ENCODE peak calls at places on chromosomes 4 and X, in eight cellular contexts. One of them, this sample, is unnamed.

GRCh38 chrX:74526786-74527185 is 87.6 kb downstream of the RLIM start:
- DNase-seq in stomach: no peak
- DNase-seq in GM12865: no peak
- DNase-seq in heart right ventricle: no peak
- DNase-seq in NT2/D1: no peak
- DNase-seq in colonic mucosa: no peak
- DNase-seq in body of pancreas: no peak
- DNase-seq in GM23248: no peak
- DNase-seq in this sample: no peak

GRCh38 chr4:141352775-141353544 is 132.3 kb downstream of the ZNF330 start:
- DNase-seq in colonic mucosa: no peak
- DNase-seq in body of pancreas: no peak
- DNase-seq in GM12865: no peak
- DNase-seq in heart right ventricle: no peak
- DNase-seq in stomach: no peak
- DNase-seq in GM23248: peak
- DNase-seq in NT2/D1: no peak
- DNase-seq in this sample: peak

GRCh38 chr4:80423553-80424224 is 88.2 kb downstream of the CFAP299 start:
- DNase-seq in GM12865: no peak
- DNase-seq in stomach: no peak
- DNase-seq in GM23248: peak
- DNase-seq in heart right ventricle: no peak
- DNase-seq in NT2/D1: no peak
- DNase-seq in colonic mucosa: no peak
- DNase-seq in body of pancreas: no peak
- DNase-seq in this sample: no peak

GRCh38 chrX:43881410-43882293 is 598 bp downstream of the MAOB start:
- DNase-seq in heart right ventricle: peak
- DNase-seq in GM12865: no peak
- DNase-seq in GM23248: peak
- DNase-seq in stomach: no peak
- DNase-seq in colonic mucosa: peak
- DNase-seq in NT2/D1: no peak
- DNase-seq in body of pancreas: peak
- DNase-seq in this sample: no peak

GRCh38 chrX:141405486-141405877 is 163.2 kb upstream of the SPANXC start:
- DNase-seq in GM12865: no peak
- DNase-seq in colonic mucosa: no peak
- DNase-seq in stomach: no peak
- DNase-seq in body of pancreas: no peak
- DNase-seq in NT2/D1: no peak
- DNase-seq in heart right ventricle: no peak
- DNase-seq in GM23248: peak
- DNase-seq in this sample: no peak

GRCh38 chr4:131584587-131584986 is 1564.5 kb upstream of the PCDH10 start:
- DNase-seq in NT2/D1: no peak
- DNase-seq in GM23248: no peak
- DNase-seq in heart right ventricle: no peak
- DNase-seq in colonic mucosa: no peak
- DNase-seq in body of pancreas: no peak
- DNase-seq in GM12865: no peak
- DNase-seq in stomach: no peak
- DNase-seq in this sample: no peak

GRCh38 chrX:132171478-132171877 is 43.7 kb upstream of the FRMD7 start:
- DNase-seq in heart right ventricle: no peak
- DNase-seq in stomach: no peak
- DNase-seq in GM23248: no peak
- DNase-seq in colonic mucosa: no peak
- DNase-seq in GM12865: peak
- DNase-seq in body of pancreas: no peak
- DNase-seq in NT2/D1: no peak
- DNase-seq in this sample: peak

GRCh38 chr4:10613926-10614478 is 70.6 kb downstream of the CLNK start:
- DNase-seq in stomach: no peak
- DNase-seq in GM12865: no peak
- DNase-seq in heart right ventricle: no peak
- DNase-seq in GM23248: no peak
- DNase-seq in NT2/D1: no peak
- DNase-seq in body of pancreas: no peak
- DNase-seq in colonic mucosa: no peak
- DNase-seq in this sample: no peak

GRCh38 chr4:159002950-159003349 is 99.9 kb upstream of the RAPGEF2 start:
- DNase-seq in heart right ventricle: no peak
- DNase-seq in body of pancreas: no peak
- DNase-seq in GM12865: no peak
- DNase-seq in colonic mucosa: peak
- DNase-seq in NT2/D1: no peak
- DNase-seq in GM23248: peak
- DNase-seq in stomach: no peak
- DNase-seq in this sample: no peak

GRCh38 chr4:57074753-57075152 is 35.4 kb downstream of the IGFBP7 start:
- DNase-seq in GM12865: no peak
- DNase-seq in body of pancreas: no peak
- DNase-seq in GM23248: peak
- DNase-seq in heart right ventricle: no peak
- DNase-seq in stomach: no peak
- DNase-seq in colonic mucosa: no peak
- DNase-seq in NT2/D1: no peak
- DNase-seq in this sample: no peak

GRCh38 chrX:53072418-53073114 is 9.6 kb upstream of the TSPYL2 start:
- DNase-seq in colonic mucosa: no peak
- DNase-seq in GM23248: no peak
- DNase-seq in body of pancreas: no peak
- DNase-seq in stomach: no peak
- DNase-seq in GM12865: no peak
- DNase-seq in NT2/D1: no peak
- DNase-seq in heart right ventricle: no peak
- DNase-seq in this sample: no peak

GRCh38 chrX:155009994-155010472 is 12.5 kb downstream of the F8 start:
- DNase-seq in NT2/D1: no peak
- DNase-seq in stomach: no peak
- DNase-seq in GM12865: no peak
- DNase-seq in heart right ventricle: no peak
- DNase-seq in body of pancreas: no peak
- DNase-seq in colonic mucosa: no peak
- DNase-seq in GM23248: no peak
- DNase-seq in this sample: no peak

GRCh38 chrX:13495232-13495631 is 74.2 kb upstream of the EGFL6 start:
- DNase-seq in NT2/D1: no peak
- DNase-seq in stomach: no peak
- DNase-seq in GM12865: no peak
- DNase-seq in colonic mucosa: no peak
- DNase-seq in GM23248: no peak
- DNase-seq in heart right ventricle: no peak
- DNase-seq in body of pancreas: peak
- DNase-seq in this sample: no peak

GRCh38 chr4:8528713-8529112 is 51.5 kb upstream of the GPR78 start:
- DNase-seq in GM12865: peak
- DNase-seq in heart right ventricle: no peak
- DNase-seq in colonic mucosa: no peak
- DNase-seq in stomach: no peak
- DNase-seq in GM23248: peak
- DNase-seq in NT2/D1: no peak
- DNase-seq in body of pancreas: no peak
- DNase-seq in this sample: no peak

GRCh38 chrX:69506617-69507499 is 2.7 kb downstream of the NALF2 start:
- DNase-seq in NT2/D1: no peak
- DNase-seq in GM12865: no peak
- DNase-seq in GM23248: peak
- DNase-seq in heart right ventricle: no peak
- DNase-seq in colonic mucosa: no peak
- DNase-seq in body of pancreas: no peak
- DNase-seq in stomach: no peak
- DNase-seq in this sample: no peak

GRCh38 chr4:73520821-73521220 is 39.3 kb downstream of the AFM start:
- DNase-seq in body of pancreas: no peak
- DNase-seq in NT2/D1: peak
- DNase-seq in GM12865: peak
- DNase-seq in colonic mucosa: no peak
- DNase-seq in GM23248: peak
- DNase-seq in heart right ventricle: no peak
- DNase-seq in stomach: no peak
- DNase-seq in this sample: peak

GRCh38 chr4:1727117-1728031 is 6.1 kb downstream of the TACC3 start:
- DNase-seq in GM23248: peak
- DNase-seq in NT2/D1: no peak
- DNase-seq in colonic mucosa: peak
- DNase-seq in stomach: peak
- DNase-seq in GM12865: no peak
- DNase-seq in heart right ventricle: peak
- DNase-seq in body of pancreas: no peak
- DNase-seq in this sample: peak

GRCh38 chr4:64022560-64022959 is 386.7 kb downstream of the TECRL start:
- DNase-seq in heart right ventricle: no peak
- DNase-seq in stomach: no peak
- DNase-seq in NT2/D1: no peak
- DNase-seq in colonic mucosa: no peak
- DNase-seq in GM12865: no peak
- DNase-seq in GM23248: no peak
- DNase-seq in body of pancreas: no peak
- DNase-seq in this sample: no peak

GRCh38 chr4:143358923-143359694 is 22.4 kb downstream of the GAB1 start:
- DNase-seq in body of pancreas: peak
- DNase-seq in GM12865: peak
- DNase-seq in stomach: peak
- DNase-seq in NT2/D1: no peak
- DNase-seq in heart right ventricle: no peak
- DNase-seq in colonic mucosa: peak
- DNase-seq in GM23248: peak
- DNase-seq in this sample: peak

GRCh38 chr4:121307441-121308327 is 73.1 kb downstream of the QRFPR start:
- DNase-seq in GM12865: peak
- DNase-seq in stomach: no peak
- DNase-seq in colonic mucosa: peak
- DNase-seq in heart right ventricle: no peak
- DNase-seq in GM23248: peak
- DNase-seq in NT2/D1: peak
- DNase-seq in body of pancreas: no peak
- DNase-seq in this sample: peak

GRCh38 chrX:154123241-154124219 is 20.5 kb upstream of the OPN1LW start:
- DNase-seq in stomach: peak
- DNase-seq in colonic mucosa: peak
- DNase-seq in heart right ventricle: peak
- DNase-seq in GM12865: peak
- DNase-seq in NT2/D1: no peak
- DNase-seq in GM23248: no peak
- DNase-seq in body of pancreas: no peak
- DNase-seq in this sample: peak

GRCh38 chrX:17861496-17862011 is 456 bp upstream of the RAI2 start:
- DNase-seq in GM12865: no peak
- DNase-seq in stomach: no peak
- DNase-seq in NT2/D1: no peak
- DNase-seq in GM23248: no peak
- DNase-seq in colonic mucosa: no peak
- DNase-seq in heart right ventricle: no peak
- DNase-seq in body of pancreas: no peak
- DNase-seq in this sample: no peak
- H3K4me3 ChIP-seq in GM12865: no peak
- H3K4me3 ChIP-seq in stomach: peak
- H3K4me3 ChIP-seq in NT2/D1: peak
- H3K4me3 ChIP-seq in GM23248: no peak
- H3K4me3 ChIP-seq in colonic mucosa: peak
- H3K4me3 ChIP-seq in heart right ventricle: no peak
- H3K4me3 ChIP-seq in body of pancreas: no peak
- H3K4me3 ChIP-seq in this sample: no peak

DNA sequence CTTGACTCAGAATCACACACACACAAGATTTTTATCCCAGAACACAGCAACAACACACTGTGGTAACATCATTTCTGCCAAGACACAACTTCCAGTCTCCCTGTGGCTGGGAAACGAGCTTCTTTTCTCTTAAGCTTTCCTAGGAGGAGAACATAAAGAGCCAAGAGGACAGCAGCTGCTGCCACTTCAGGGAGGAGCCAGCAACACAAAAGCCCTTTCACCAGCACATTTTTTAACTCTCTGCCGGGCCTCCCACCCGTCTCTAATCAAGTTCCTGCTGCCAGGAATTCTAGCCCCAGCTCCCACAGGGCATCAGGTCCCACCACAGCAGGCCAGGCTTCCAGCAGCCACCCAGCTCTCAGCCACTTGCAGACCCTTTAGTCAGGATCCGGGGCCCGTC is 22.4 kb downstream of the FAT1 start:
- DNase-seq in colonic mucosa: no peak
- DNase-seq in body of pancreas: no peak
- DNase-seq in GM23248: peak
- DNase-seq in heart right ventricle: peak
- DNase-seq in stomach: no peak
- DNase-seq in GM12865: no peak
- DNase-seq in NT2/D1: no peak
- DNase-seq in this sample: no peak
- H3K4me3 ChIP-seq in colonic mucosa: no peak
- H3K4me3 ChIP-seq in body of pancreas: no peak
- H3K4me3 ChIP-seq in GM23248: peak
- H3K4me3 ChIP-seq in heart right ventricle: no peak
- H3K4me3 ChIP-seq in stomach: no peak
- H3K4me3 ChIP-seq in GM12865: no peak
- H3K4me3 ChIP-seq in NT2/D1: no peak
- H3K4me3 ChIP-seq in this sample: no peak

GRCh38 chr4:41258783-41259182 is 2.1 kb downstream of the UCHL1 start:
- DNase-seq in body of pancreas: peak
- DNase-seq in heart right ventricle: no peak
- DNase-seq in GM23248: peak
- DNase-seq in NT2/D1: no peak
- DNase-seq in GM12865: peak
- DNase-seq in colonic mucosa: no peak
- DNase-seq in stomach: no peak
- DNase-seq in this sample: peak

GRCh38 chr4:41257901-41258300 is 1.2 kb downstream of the UCHL1 start:
- DNase-seq in colonic mucosa: no peak
- DNase-seq in NT2/D1: no peak
- DNase-seq in stomach: no peak
- DNase-seq in heart right ventricle: no peak
- DNase-seq in GM23248: no peak
- DNase-seq in GM12865: no peak
- DNase-seq in body of pancreas: no peak
- DNase-seq in this sample: no peak

GRCh38 chr4:41256740-41257256 is at the start of gene UCHL1:
- DNase-seq in heart right ventricle: peak
- DNase-seq in GM23248: peak
- DNase-seq in body of pancreas: peak
- DNase-seq in NT2/D1: peak
- DNase-seq in colonic mucosa: no peak
- DNase-seq in stomach: peak
- DNase-seq in GM12865: peak
- DNase-seq in this sample: peak

GRCh38 chr4:41256131-41256739 is 493 bp upstream of the UCHL1 start:
- DNase-seq in body of pancreas: no peak
- DNase-seq in NT2/D1: no peak
- DNase-seq in GM23248: peak
- DNase-seq in heart right ventricle: no peak
- DNase-seq in stomach: no peak
- DNase-seq in GM12865: no peak
- DNase-seq in colonic mucosa: no peak
- DNase-seq in this sample: no peak

GRCh38 chr4:41257257-41257900 is 651 bp downstream of the UCHL1 start:
- DNase-seq in body of pancreas: peak
- DNase-seq in stomach: peak
- DNase-seq in NT2/D1: no peak
- DNase-seq in GM23248: peak
- DNase-seq in heart right ventricle: peak
- DNase-seq in colonic mucosa: peak
- DNase-seq in GM12865: peak
- DNase-seq in this sample: peak
- H3K4me3 ChIP-seq in body of pancreas: peak
- H3K4me3 ChIP-seq in stomach: peak
- H3K4me3 ChIP-seq in NT2/D1: peak
- H3K4me3 ChIP-seq in GM23248: peak
- H3K4me3 ChIP-seq in heart right ventricle: peak
- H3K4me3 ChIP-seq in colonic mucosa: peak
- H3K4me3 ChIP-seq in GM12865: peak
- H3K4me3 ChIP-seq in this sample: no peak

GRCh38 chr4:47499705-47500104 is 14.6 kb downstream of the ATP10D start:
- DNase-seq in stomach: no peak
- DNase-seq in GM23248: no peak
- DNase-seq in body of pancreas: no peak
- DNase-seq in colonic mucosa: no peak
- DNase-seq in heart right ventricle: no peak
- DNase-seq in GM12865: no peak
- DNase-seq in NT2/D1: no peak
- DNase-seq in this sample: no peak
- H3K4me3 ChIP-seq in stomach: no peak
- H3K4me3 ChIP-seq in GM23248: no peak
- H3K4me3 ChIP-seq in body of pancreas: no peak
- H3K4me3 ChIP-seq in colonic mucosa: no peak
- H3K4me3 ChIP-seq in heart right ventricle: no peak
- H3K4me3 ChIP-seq in GM12865: no peak
- H3K4me3 ChIP-seq in NT2/D1: no peak
- H3K4me3 ChIP-seq in this sample: no peak